ENCODE peak calls at places on chromosomes 16 and 17, in seven cellular contexts. Q, W, F, B, A, I and N are unnamed samples.

GRCh38 chr16:87295259-87295658 is 21.9 kb downstream of the C16orf95 start:
- DNase-seq in F (peak; percentile 82), W (peak; percentile 48), Q (no peak), I (peak; percentile 66), B (no peak), A (no peak), N (no peak)

GRCh38 chr17:34299918-34300600 is 14.5 kb downstream of the CCL11 start:
- DNase-seq in A (no peak), W (peak; percentile 56), F (no peak), I (peak; percentile 75), Q (no peak), B (no peak), N (no peak)

GRCh38 chr16:49281843-49282642 is 405 bp upstream of the CBLN1 start:
- DNase-seq in F (peak; percentile 97), W (no peak), I (peak; percentile 95), B (peak; percentile 70), Q (peak; percentile 21), A (peak; percentile 95), N (no peak)

GRCh38 chr16:68347605-68348004 is 36.8 kb downstream of the PRMT7 start:
- DNase-seq in B (no peak), I (no peak), Q (no peak), A (no peak), W (no peak), F (no peak), N (no peak)

GRCh38 chr17:1905190-1905919 is 75.5 kb downstream of the RPA1 start:
- DNase-seq in F (peak; percentile 58), W (no peak), B (peak; percentile 82), Q (no peak), A (no peak), I (peak; percentile 83), N (no peak)

GRCh38 chr16:26993988-26994387 is 72.7 kb upstream of the C16orf82 start:
- DNase-seq in A (no peak), I (no peak), Q (no peak), F (no peak), W (no peak), B (no peak), N (no peak)

GRCh38 chr17:31536451-31536850 is 145.0 kb downstream of the RAB11FIP4 start:
- DNase-seq in F (no peak), Q (no peak), B (no peak), W (no peak), I (no peak), A (no peak), N (no peak)

GRCh38 chr16:73011926-73012325 is 36.0 kb downstream of the ZFHX3 start:
- DNase-seq in Q (no peak), F (no peak), A (no peak), B (no peak), I (no peak), W (no peak), N (no peak)

GRCh38 chr16:69483611-69484010 is 59.2 kb downstream of the CYB5B start:
- DNase-seq in B (no peak), I (peak; percentile 74), Q (no peak), A (no peak), F (no peak), W (no peak), N (no peak)

GRCh38 chr17:549197-550040 is 165.2 kb downstream of the VPS53 start:
- DNase-seq in I (no peak), W (no peak), B (no peak), A (no peak), F (no peak), Q (peak; percentile 63), N (no peak)

GRCh38 chr17:7468290-7468689 is 11.1 kb downstream of the ZBTB4 start:
- DNase-seq in B (no peak), Q (no peak), F (no peak), I (no peak), A (no peak), W (no peak), N (no peak)

GRCh38 chr17:20991276-20992037 is 51.4 kb downstream of the USP22 start:
- DNase-seq in I (no peak), W (no peak), A (no peak), Q (no peak), F (no peak), B (no peak), N (no peak)

GRCh38 chr16:66289051-66289680 is 77.3 kb upstream of the CDH5 start:
- DNase-seq in A (no peak), Q (no peak), I (no peak), B (no peak), W (no peak), F (no peak), N (no peak)

GRCh38 chr17:77131919-77132318 is 8.8 kb upstream of the SEC14L1 start:
- DNase-seq in F (no peak), I (no peak), W (no peak), B (no peak), Q (no peak), A (no peak), N (no peak)

GRCh38 chr17:64736804-64737492 is 74.8 kb upstream of the SMURF2 start:
- DNase-seq in B (peak; percentile 13), A (no peak), I (peak; percentile 73), W (no peak), Q (no peak), F (peak; percentile 38), N (peak; percentile 34)

GRCh38 chr16:67447508-67448076 is 16.7 kb downstream of the HSD11B2 start:
- DNase-seq in Q (no peak), B (peak; percentile 43), A (no peak), W (no peak), I (peak; percentile 74), F (peak; percentile 68), N (peak; percentile 53)

GRCh38 chr17:79631640-79632431 is 21.0 kb upstream of the RBFOX3 start:
- DNase-seq in A (peak; percentile 4), I (no peak), Q (no peak), F (no peak), B (no peak), W (no peak), N (no peak)